ENCODE peak calls at places on chromosome 14, in five cellular contexts. Q is Peyer's patch; A is NB4; G is activated CD4-positive, alpha-beta T cell treated with anti-CD3 and anti-CD28 coated beads for 1 hour; Z is GM20000. I is an unnamed sample.

GRCh38 chr14:102316048-102316745 is 3.3 kb upstream of the ZNF839 start:
- DNase-seq in Q (no peak), Z (no peak), G (no peak), A (no peak), I (peak)

GRCh38 chr14:62691613-62692489 is 353.4 kb downstream of the KCNH5 start:
- DNase-seq in Q (no peak), G (no peak), Z (no peak), A (peak), I (no peak)

GRCh38 chr14:86311151-86311550 is 781.2 kb downstream of the FLRT2 start:
- DNase-seq in A (no peak), G (no peak), Z (no peak), Q (no peak), I (no peak)

GRCh38 chr14:95515523-95516517 is 630 bp downstream of the SYNE3 start:
- DNase-seq in Q (peak), G (peak), A (peak), Z (peak), I (peak)

GRCh38 chr14:27411021-27411420 is 813.2 kb upstream of the NOVA1 start:
- DNase-seq in A (no peak), Q (no peak), Z (no peak), G (no peak), I (no peak)

GRCh38 chr14:36556811-36557433 is 25.5 kb downstream of the NKX2-8 start:
- DNase-seq in Z (peak), A (peak), Q (no peak), G (no peak), I (peak)

GRCh38 chr14:72753879-72754400 is 140.0 kb downstream of the DPF3 start:
- DNase-seq in Z (no peak), Q (no peak), G (no peak), A (no peak), I (no peak)

GRCh38 chr14:86892167-86892956 is 1100.6 kb downstream of the GALC start:
- DNase-seq in Q (no peak), A (no peak), G (no peak), Z (no peak), I (no peak)

GRCh38 chr14:59333668-59334067 is 131.5 kb downstream of the GPR135 start:
- DNase-seq in Q (no peak), A (peak), G (no peak), Z (no peak), I (no peak)

GRCh38 chr14:77004711-77005460 is 23.6 kb downstream of the IRF2BPL start:
- DNase-seq in G (no peak), Q (no peak), Z (no peak), A (peak), I (no peak)

GRCh38 chr14:29652586-29652985 is 275.1 kb downstream of the PRKD1 start:
- DNase-seq in A (no peak), Q (no peak), G (no peak), Z (no peak), I (no peak)

GRCh38 chr14:42224053-42224888 is 617.6 kb downstream of the LRFN5 start:
- DNase-seq in G (no peak), Q (peak), Z (no peak), A (peak), I (peak)

GRCh38 chr14:65069874-65070709 is 32.2 kb downstream of the MAX start:
- DNase-seq in Z (no peak), G (no peak), Q (no peak), A (no peak), I (peak)

GRCh38 chr14:102554835-102555819 is 37.3 kb upstream of the RCOR1 start:
- DNase-seq in Z (peak), Q (peak), G (peak), A (peak), I (peak)

GRCh38 chr14:95547626-95548327 is 12.9 kb downstream of the GLRX5 start:
- DNase-seq in G (no peak), A (no peak), Z (no peak), Q (no peak), I (no peak)

GRCh38 chr14:22415633-22415959 is 173.4 kb downstream of the DAD1 start:
- DNase-seq in A (no peak), Z (no peak), G (no peak), Q (no peak), I (no peak)

GRCh38 chr14:52402812-52403526 is 88.9 kb downstream of the PTGER2 start:
- DNase-seq in G (no peak), Q (no peak), Z (no peak), A (no peak), I (no peak)

GRCh38 chr14:97177635-97178034 is 380.5 kb downstream of the VRK1 start:
- DNase-seq in A (no peak), Z (no peak), G (no peak), Q (no peak), I (no peak)

GRCh38 chr14:89342049-89342448 is 75.0 kb downstream of the FOXN3 start:
- DNase-seq in Z (no peak), Q (no peak), A (no peak), G (no peak), I (no peak)

GRCh38 chr14:64654072-64654899 is 49.9 kb upstream of the PLEKHG3 start:
- DNase-seq in G (no peak), A (peak), Q (no peak), Z (peak), I (no peak)

GRCh38 chr14:23406244-23406643 is 1.8 kb downstream of the MYH6 start:
- DNase-seq in Z (no peak), Q (no peak), G (no peak), A (peak), I (no peak)

GRCh38 chr14:45065951-45066350 is 18.0 kb upstream of the PRPF39 start:
- DNase-seq in Q (no peak), A (no peak), G (no peak), Z (no peak), I (no peak)

GRCh38 chr14:100981808-100982207 is 78.3 kb upstream of the RTL1 start:
- DNase-seq in A (no peak), Q (no peak), Z (no peak), G (no peak), I (no peak)

GRCh38 chr14:92832137-92832700 is 38.1 kb downstream of the GOLGA5 start:
- DNase-seq in Q (no peak), G (no peak), A (no peak), Z (no peak), I (no peak)

I was measured in left colon.